ENCODE peak calls at places on chromosomes 2 and 18, in seven cellular contexts. V, K, C, B, O, T and J are unnamed samples.

GRCh38 chr2:175398848-175399247 is 217.3 kb upstream of the ATP5MC3 start:
- DNase-seq in V (no peak), K (no peak), C (no peak), B (no peak), O (no peak), T (no peak), J (no peak)

GRCh38 chr2:111116016-111116746 is 4.5 kb upstream of the BCL2L11 start:
- DNase-seq in V (no peak), K (no peak), C (no peak), B (no peak), O (no peak), T (no peak), J (peak; percentile 65)

GRCh38 chr2:25115902-25116301 is 52.5 kb downstream of the POMC start:
- DNase-seq in V (peak; percentile 68), K (no peak), C (no peak), B (no peak), O (peak; percentile 30), T (no peak), J (no peak)

GRCh38 chr2:177275041-177275440 is 10.5 kb upstream of the NFE2L2 start:
- DNase-seq in V (peak; percentile 94), K (no peak), C (no peak), B (no peak), O (no peak), T (peak; percentile 76), J (no peak)

GRCh38 chr2:6975988-6976387 is 58.8 kb downstream of the RNF144A start:
- DNase-seq in V (no peak), K (no peak), C (no peak), B (no peak), O (no peak), T (peak; percentile 19), J (no peak)

GRCh38 chr2:202687276-202687675 is 52.5 kb downstream of the FAM117B start:
- DNase-seq in V (peak; percentile 32), K (no peak), C (no peak), B (no peak), O (no peak), T (no peak), J (no peak)

GRCh38 chr2:197591706-197592072 is 75.8 kb downstream of the MOB4 start:
- DNase-seq in V (no peak), K (no peak), C (no peak), B (no peak), O (no peak), T (no peak), J (no peak)

GRCh38 chr2:217789003-217789735 is 213.6 kb downstream of the TNS1 start:
- DNase-seq in V (peak; percentile 64), K (peak; percentile 36), C (peak; percentile 59), B (peak; percentile 96), O (peak; percentile 84), T (peak; percentile 55), J (peak; percentile 79)

GRCh38 chr2:195535911-195536522 is 121.0 kb upstream of the SLC39A10 start:
- DNase-seq in V (no peak), K (no peak), C (peak; percentile 90), B (no peak), O (no peak), T (no peak), J (peak; percentile 47)

GRCh38 chr2:15142069-15142689 is 419.0 kb downstream of the NBAS start:
- DNase-seq in V (peak; percentile 8), K (no peak), C (peak; percentile 96), B (no peak), O (no peak), T (no peak), J (peak; percentile 83)

GRCh38 chr2:120869659-120870466 is 134.2 kb downstream of the GLI2 start:
- DNase-seq in V (peak; percentile 37), K (no peak), C (no peak), B (no peak), O (no peak), T (no peak), J (no peak)

GRCh38 chr2:174591740-174592139 is 5.9 kb downstream of the WIPF1 start:
- DNase-seq in V (no peak), K (no peak), C (no peak), B (no peak), O (no peak), T (no peak), J (no peak)

GRCh38 chr2:152718909-152719645 is 657 bp downstream of the ARL6IP6 start:
- DNase-seq in V (no peak), K (peak; percentile 32), C (peak; percentile 74), B (no peak), O (peak; percentile 68), T (peak; percentile 78), J (peak; percentile 28)

GRCh38 chr2:207437857-207438166 is 92.0 kb upstream of the CREB1 start:
- DNase-seq in V (no peak), K (no peak), C (no peak), B (no peak), O (no peak), T (no peak), J (no peak)

GRCh38 chr2:429575-430254 is 141.8 kb upstream of the ALKAL2 start:
- DNase-seq in V (no peak), K (no peak), C (no peak), B (no peak), O (no peak), T (no peak), J (no peak)

GRCh38 chr2:173075056-173075780 is 428 bp upstream of the MAP3K20 start:
- DNase-seq in V (no peak), K (no peak), C (no peak), B (no peak), O (no peak), T (no peak), J (no peak)

GRCh38 chr2:14975401-14975800 is 342.9 kb downstream of the LRATD1 start:
- DNase-seq in V (peak; percentile 9), K (no peak), C (no peak), B (no peak), O (no peak), T (no peak), J (no peak)

GRCh38 chr2:28567076-28567471 is 71.2 kb downstream of the PLB1 start:
- DNase-seq in V (no peak), K (no peak), C (peak; percentile 38), B (no peak), O (peak; percentile 34), T (peak; percentile 17), J (peak; percentile 41)

GRCh38 chr2:45173513-45173912 is 164.3 kb upstream of the SIX2 start:
- DNase-seq in V (peak; percentile 93), K (no peak), C (no peak), B (no peak), O (no peak), T (peak; percentile 84), J (no peak)

GRCh38 chr18:22293417-22293816 is 124.0 kb downstream of the GATA6 start:
- DNase-seq in V (no peak), K (no peak), C (no peak), B (no peak), O (no peak), T (peak; percentile 19), J (no peak)

GRCh38 chr2:12488365-12488972 is 228.3 kb upstream of the TRIB2 start:
- DNase-seq in V (no peak), K (no peak), C (no peak), B (no peak), O (no peak), T (no peak), J (no peak)

GRCh38 chr2:195649629-195650190 is 7.3 kb upstream of the SLC39A10 start:
- DNase-seq in V (no peak), K (no peak), C (no peak), B (no peak), O (no peak), T (no peak), J (no peak)

GRCh38 chr2:175439416-175439815 is 257.9 kb upstream of the ATP5MC3 start:
- DNase-seq in V (no peak), K (no peak), C (no peak), B (no peak), O (no peak), T (no peak), J (no peak)

GRCh38 chr2:232525796-232526195 is at the start of gene CHRND:
- DNase-seq in V (no peak), K (no peak), C (no peak), B (peak; percentile 67), O (peak; percentile 55), T (no peak), J (no peak)

GRCh38 chr2:109062558-109063325 is 66.3 kb upstream of the SH3RF3 start:
- DNase-seq in V (no peak), K (no peak), C (no peak), B (no peak), O (no peak), T (no peak), J (no peak)
- TF ChIP-seq CTCF in V (no peak), K (no peak), C (no peak), B (no peak), O (peak; percentile 23), T (no peak), J (no peak)

GRCh38 chr2:134207589-134208209 is 46.2 kb upstream of the MGAT5 start:
- DNase-seq in V (peak; percentile 42), K (no peak), C (peak; percentile 57), B (peak; percentile 30), O (peak; percentile 56), T (peak; percentile 69), J (no peak)
- TF ChIP-seq CTCF in V (peak; percentile 57), K (peak; percentile 79), C (peak; percentile 84), B (peak; percentile 55), O (peak; percentile 57), T (peak; percentile 66), J (peak; percentile 84)

GRCh38 chr2:116511426-116511825 is 1303.1 kb upstream of the DDX18 start:
- DNase-seq in V (no peak), K (no peak), C (no peak), B (no peak), O (no peak), T (no peak), J (no peak)

GRCh38 chr2:116513991-116514390 is 1300.5 kb upstream of the DDX18 start:
- DNase-seq in V (no peak), K (no peak), C (no peak), B (no peak), O (no peak), T (no peak), J (no peak)

GRCh38 chr2:116510117-116510671 is 1304.3 kb upstream of the DDX18 start:
- DNase-seq in V (no peak), K (no peak), C (peak; percentile 63), B (peak; percentile 4), O (peak; percentile 55), T (peak; percentile 5), J (peak; percentile 5)
- TF ChIP-seq CTCF in V (peak; percentile 3), K (peak; percentile 11), C (peak; percentile 77), B (peak; percentile 57), O (peak; percentile 61), T (no peak), J (peak; percentile 69)

GRCh38 chr2:9288233-9288632 is 81.6 kb downstream of the ASAP2 start:
- DNase-seq in V (peak; percentile 93), K (peak; percentile 44), C (no peak), B (no peak), O (no peak), T (peak; percentile 43), J (no peak)

GRCh38 chr2:9285385-9285784 is 78.8 kb downstream of the ASAP2 start:
- DNase-seq in V (no peak), K (no peak), C (no peak), B (no peak), O (no peak), T (no peak), J (no peak)

GRCh38 chr2:9285921-9286320 is 79.3 kb downstream of the ASAP2 start:
- DNase-seq in V (no peak), K (no peak), C (no peak), B (no peak), O (no peak), T (no peak), J (no peak)

GRCh38 chr2:9287400-9288059 is 80.9 kb downstream of the ASAP2 start:
- DNase-seq in V (peak; percentile 99), K (peak; percentile 91), C (no peak), B (no peak), O (peak; percentile 24), T (peak; percentile 94), J (no peak)

GRCh38 chr2:9286553-9287399 is 80.2 kb downstream of the ASAP2 start:
- DNase-seq in V (peak; percentile 21), K (no peak), C (no peak), B (no peak), O (no peak), T (no peak), J (no peak)
- TF ChIP-seq CTCF in V (no peak), K (no peak), C (no peak), B (no peak), O (no peak), T (no peak), J (no peak)